ENCODE peak calls at places on chromosomes 11 and 22, in five cellular contexts. J, O, V, W and T are unnamed samples.

GRCh38 chr11:18611196-18611595 is 11.6 kb downstream of the MISFA start:
- DNase-seq in O (no peak), J (no peak), V (no peak), W (no peak), T (no peak)

GRCh38 chr11:73951797-73952196 is 971 bp downstream of the DNAJB13 start:
- DNase-seq in O (no peak), J (no peak), W (no peak), V (no peak), T (peak; percentile 100)

GRCh38 chr11:56932572-56933235 is 56.0 kb upstream of the OR5AK2 start:
- DNase-seq in J (peak; percentile 24), O (no peak), V (no peak), W (peak; percentile 3), T (peak; percentile 83)

GRCh38 chr22:35921777-35922176 is 106.8 kb downstream of the RBFOX2 start:
- DNase-seq in V (no peak), J (peak; percentile 76), W (peak; percentile 75), O (peak; percentile 89), T (peak; percentile 54)

GRCh38 chr11:126871792-126872191 is 128.8 kb downstream of the KIRREL3 start:
- DNase-seq in O (peak; percentile 22), V (no peak), J (peak; percentile 69), W (peak; percentile 46), T (no peak)

GRCh38 chr22:37546436-37547248 is 13.6 kb upstream of the CDC42EP1 start:
- DNase-seq in J (peak; percentile 39), O (no peak), W (peak; percentile 67), V (no peak), T (no peak)

GRCh38 chr11:22703040-22703439 is 36.6 kb downstream of the GAS2 start:
- DNase-seq in O (peak; percentile 87), W (peak; percentile 88), V (no peak), J (peak; percentile 85), T (peak; percentile 94)

GRCh38 chr22:38422615-38423511 is 32.1 kb downstream of the KCNJ4 start:
- DNase-seq in J (no peak), O (peak; percentile 57), V (no peak), W (no peak), T (no peak)

GRCh38 chr22:46946383-46946965 is 184.0 kb downstream of the TBC1D22A start:
- DNase-seq in V (no peak), O (no peak), J (no peak), W (no peak), T (no peak)

GRCh38 chr11:96257972-96258951 is 84.7 kb downstream of the MAML2 start:
- DNase-seq in O (peak; percentile 31), V (no peak), W (no peak), J (no peak), T (no peak)

GRCh38 chr11:63871962-63872832 is 33.3 kb downstream of the MARK2 start:
- DNase-seq in V (peak; percentile 58), J (peak; percentile 96), W (peak; percentile 96), O (peak; percentile 94), T (peak; percentile 89)

GRCh38 chr22:32203181-32204105 is 1.4 kb downstream of the RFPL2 start:
- DNase-seq in W (no peak), J (no peak), O (no peak), V (no peak), T (peak; percentile 20)

GRCh38 chr11:14927146-14927545 is 35.1 kb upstream of the CYP2R1 start:
- DNase-seq in V (no peak), J (no peak), O (no peak), W (no peak), T (no peak)

GRCh38 chr11:74288161-74288560 is 23.3 kb downstream of the P4HA3 start:
- DNase-seq in W (no peak), V (no peak), J (no peak), O (no peak), T (peak; percentile 83)

GRCh38 chr11:11931461-11932055 is 76.9 kb downstream of the DKK3 start:
- DNase-seq in V (peak; percentile 1), J (peak; percentile 76), O (peak; percentile 29), W (peak; percentile 62), T (peak; percentile 79)

GRCh38 chr11:86041975-86042378 is 26.9 kb downstream of the PICALM start:
- DNase-seq in W (peak; percentile 77), O (peak; percentile 82), V (peak; percentile 43), J (peak; percentile 95), T (peak; percentile 93)